ENCODE peak calls at places on chromosomes 12 and 14, in ten cellular contexts. I is NCI-H1105 treated with DMSO at 0.1 percent for 48 hours, P is brain microvascular endothelial cell, B is cardiac fibroblast, X is lung, E is PC-3, V is Caki2, Z is M059J, T is ecto neural progenitor cell, Q is NCI-H1092. M is an unnamed sample.

GRCh38 chr12:29286081-29286800 is 94.7 kb downstream of the ERGIC2 start:
- DNase-seq in Q (no peak), I (no peak), V (no peak), B (peak; percentile 35), E (no peak), T (no peak), X (no peak), P (peak; percentile 51), Z (peak; percentile 13), M (no peak)

GRCh38 chr14:24741871-24742270 is 107.9 kb upstream of the GZMB start:
- DNase-seq in V (peak; percentile 24), Q (no peak), E (no peak), P (no peak), X (no peak), B (no peak), I (no peak), Z (peak; percentile 19), T (no peak), M (no peak)

GRCh38 chr14:94907626-94908261 is 137.8 kb upstream of the GSC start:
- DNase-seq in E (no peak), P (no peak), X (no peak), Z (peak; percentile 20), I (no peak), Q (peak; percentile 11), V (no peak), B (peak; percentile 0), T (no peak), M (no peak)

GRCh38 chr14:61471297-61471980 is 150.1 kb downstream of the PRKCH start:
- DNase-seq in Z (peak; percentile 47), Q (no peak), T (no peak), V (no peak), X (peak; percentile 24), E (no peak), P (peak; percentile 36), B (peak; percentile 43), I (no peak), M (no peak)

GRCh38 chr14:45247427-45247826 is 5.6 kb downstream of the MIS18BP1 start:
- DNase-seq in V (no peak), P (no peak), X (no peak), Q (no peak), E (no peak), I (no peak), Z (peak; percentile 41), T (no peak), B (no peak), M (no peak)

GRCh38 chr14:74973003-74973614 is 17.7 kb upstream of the PGF start:
- DNase-seq in Z (peak; percentile 56), Q (no peak), B (peak; percentile 38), I (no peak), E (no peak), P (peak; percentile 45), X (no peak), V (no peak), T (no peak), M (peak; percentile 63)

GRCh38 chr12:25839470-25839869 is 119.0 kb upstream of the RASSF8 start:
- DNase-seq in E (peak; percentile 98), P (peak; percentile 79), Z (peak; percentile 35), X (no peak), I (no peak), T (no peak), Q (no peak), B (peak; percentile 72), V (no peak), M (no peak)

GRCh38 chr14:103894034-103894722 is 34.1 kb upstream of the TDRD9 start:
- DNase-seq in T (no peak), X (no peak), B (no peak), V (no peak), Q (no peak), E (no peak), Z (no peak), P (no peak), I (no peak), M (no peak)

GRCh38 chr12:53181935-53182334 is 1.2 kb upstream of the CSAD start:
- DNase-seq in E (no peak), P (no peak), X (no peak), Z (no peak), I (no peak), B (no peak), T (no peak), Q (no peak), V (no peak), M (no peak)

GRCh38 chr12:114982760-114983159 is 298.8 kb upstream of the TBX3 start:
- DNase-seq in Q (no peak), E (no peak), X (no peak), Z (no peak), V (peak; percentile 3), I (peak; percentile 8), B (peak; percentile 17), P (no peak), T (no peak), M (no peak)

GRCh38 chr14:53953828-53954550 is 2.6 kb downstream of the BMP4 start:
- DNase-seq in V (peak; percentile 44), P (peak; percentile 10), Q (no peak), E (peak; percentile 60), I (peak; percentile 35), X (no peak), T (peak; percentile 63), B (peak; percentile 54), Z (peak; percentile 69), M (peak; percentile 34)

GRCh38 chr14:65177551-65177950 is 75.2 kb upstream of the MAX start:
- DNase-seq in V (no peak), E (no peak), Z (peak; percentile 7), T (no peak), P (no peak), Q (no peak), X (no peak), B (no peak), I (no peak), M (no peak)

GRCh38 chr14:98293527-98293926 is 978.5 kb downstream of the BCL11B start:
- DNase-seq in X (no peak), V (no peak), E (no peak), B (no peak), I (no peak), P (no peak), Z (no peak), Q (no peak), T (no peak), M (no peak)

GRCh38 chr12:17062296-17063061 is 456.5 kb upstream of the LMO3 start:
- DNase-seq in Z (no peak), X (no peak), B (no peak), P (no peak), E (peak; percentile 59), Q (peak; percentile 65), T (no peak), I (peak; percentile 88), V (no peak), M (no peak)

GRCh38 chr12:90102957-90103652 is 394.5 kb upstream of the ATP2B1 start:
- DNase-seq in P (peak; percentile 38), Q (no peak), T (no peak), V (peak; percentile 27), X (no peak), E (peak; percentile 61), B (peak; percentile 61), Z (peak; percentile 41), I (peak; percentile 48), M (no peak)

GRCh38 chr12:6333566-6333965 is 8.3 kb downstream of the TNFRSF1A start:
- DNase-seq in X (no peak), E (no peak), I (no peak), T (no peak), B (no peak), V (no peak), Z (peak; percentile 28), P (peak; percentile 87), Q (no peak), M (no peak)

M was measured in activated T-cell treated with anti-CD3 and anti-CD28 coated beads, Interleukin-2, amount 50 U/mL, for 24 hours.